ENCODE peak calls at places on chromosomes 12 and 14, in nine cellular contexts. S is SIG-M5; U is CD4-positive, CD25-positive, alpha-beta regulatory T cell; W is PC-9; A is T-cell; H is NCI-H1092; O is AG10803; R is GM20000; G is HEK293T. L is an unnamed sample.

GRCh38 chr14:55684956-55685584 is 105.1 kb downstream of the KTN1 start:
- DNase-seq in R (no peak), W (no peak), S (no peak), O (peak; percentile 34), A (no peak), U (no peak), G (no peak), H (no peak), L (no peak)

GRCh38 chr14:47675239-47675488 is 241 bp downstream of the MDGA2 start:
- DNase-seq in U (no peak), R (no peak), O (no peak), H (no peak), W (no peak), A (no peak), S (no peak), G (no peak), L (no peak)

GRCh38 chr12:51345681-51346080 is 798 bp downstream of the CELA1 start:
- DNase-seq in U (no peak), W (peak; percentile 47), O (no peak), R (no peak), A (no peak), S (no peak), H (no peak), G (no peak), L (no peak)

GRCh38 chr12:104709692-104710435 is 248.2 kb downstream of the SLC41A2 start:
- DNase-seq in O (peak; percentile 20), S (no peak), A (no peak), R (no peak), W (no peak), H (no peak), U (no peak), G (no peak), L (peak; percentile 15)

GRCh38 chr14:73142216-73142615 is 5.9 kb downstream of the PSEN1 start:
- DNase-seq in H (no peak), S (no peak), W (no peak), A (no peak), R (peak; percentile 52), U (peak; percentile 47), G (no peak), O (no peak), L (no peak)

GRCh38 chr12:76952995-76953394 is 74.2 kb upstream of the CSRP2 start:
- DNase-seq in W (peak; percentile 27), S (no peak), A (no peak), H (no peak), O (no peak), G (no peak), U (no peak), R (no peak), L (no peak)

GRCh38 chr12:88144037-88144436 is 1.9 kb downstream of the TMTC3 start:
- DNase-seq in H (no peak), G (no peak), W (no peak), A (no peak), U (no peak), O (no peak), R (no peak), S (no peak), L (no peak)

GRCh38 chr14:104307246-104307626 is 168.8 kb downstream of the KIF26A start:
- DNase-seq in R (no peak), S (no peak), H (no peak), W (no peak), G (no peak), A (no peak), O (no peak), U (no peak), L (no peak)

GRCh38 chr14:71290960-71291466 is 383.8 kb downstream of the PCNX1 start:
- DNase-seq in U (peak; percentile 38), S (peak; percentile 39), W (peak; percentile 63), O (peak; percentile 56), G (no peak), R (peak; percentile 45), A (no peak), H (no peak), L (no peak)